ENCODE peak calls at places on chromosome 4, in nine cellular contexts. R is AG09319; I is neuronal stem cell; A is bronchial epithelial cell; B is activated CD8-positive, alpha-beta memory T cell treated with anti-CD3 and anti-CD28 coated beads for 24 hours; S is naive thymus-derived CD4-positive, alpha-beta T cell; T is GM12865; C is cardiac fibroblast; J is fibroblast of mammary gland. G is an unnamed sample.

GRCh38 chr4:184165291-184165690 is 52.4 kb downstream of the ENPP6 start:
- DNase-seq in R (no peak), I (no peak), A (no peak), B (no peak), S (no peak), T (no peak), C (no peak), J (no peak), G (peak; percentile 65)

GRCh38 chr4:92163348-92163747 is 140.4 kb upstream of the GRID2 start:
- DNase-seq in R (no peak), I (no peak), A (peak; percentile 25), B (no peak), S (no peak), T (peak; percentile 15), C (peak; percentile 6), J (peak; percentile 1), G (peak; percentile 11)

GRCh38 chr4:44927361-44928061 is 201.2 kb upstream of the GNPDA2 start:
- DNase-seq in R (no peak), I (peak; percentile 39), A (peak; percentile 28), B (no peak), S (no peak), T (peak; percentile 40), C (peak; percentile 47), J (peak; percentile 47), G (peak; percentile 34)

GRCh38 chr4:77586953-77587383 is 18.7 kb upstream of the CXCL13 start:
- DNase-seq in R (no peak), I (no peak), A (peak; percentile 100), B (peak; percentile 71), S (peak; percentile 8), T (peak; percentile 91), C (peak; percentile 54), J (peak; percentile 56), G (no peak)

GRCh38 chr4:97605927-97606326 is 537.3 kb downstream of the STPG2 start:
- DNase-seq in R (no peak), I (no peak), A (no peak), B (no peak), S (no peak), T (no peak), C (no peak), J (no peak), G (no peak)

GRCh38 chr4:14850374-14851097 is 151.7 kb upstream of the CPEB2 start:
- DNase-seq in R (no peak), I (no peak), A (peak; percentile 60), B (no peak), S (no peak), T (no peak), C (no peak), J (no peak), G (no peak)

GRCh38 chr4:123114915-123115756 is 192.7 kb upstream of the NUDT6 start:
- DNase-seq in R (no peak), I (no peak), A (no peak), B (no peak), S (no peak), T (no peak), C (no peak), J (no peak), G (no peak)

GRCh38 chr4:80265571-80266266 is 745 bp upstream of the FGF5 start:
- DNase-seq in R (no peak), I (no peak), A (peak; percentile 82), B (no peak), S (no peak), T (no peak), C (peak; percentile 63), J (peak; percentile 92), G (peak; percentile 20)

GRCh38 chr4:86043755-86044592 is 315.9 kb downstream of the MAPK10 start:
- DNase-seq in R (peak; percentile 18), I (peak; percentile 17), A (peak; percentile 44), B (no peak), S (no peak), T (peak; percentile 52), C (peak; percentile 80), J (peak; percentile 73), G (peak; percentile 44)

GRCh38 chr4:121252224-121252806 is 88.2 kb upstream of the TNIP3 start:
- DNase-seq in R (peak; percentile 36), I (peak; percentile 78), A (peak; percentile 59), B (peak; percentile 80), S (peak; percentile 26), T (peak; percentile 70), C (peak; percentile 80), J (peak; percentile 74), G (peak; percentile 50)

GRCh38 chr4:137651128-137651527 is 118.8 kb upstream of the PCDH18 start:
- DNase-seq in R (no peak), I (no peak), A (no peak), B (no peak), S (no peak), T (no peak), C (peak; percentile 27), J (peak; percentile 71), G (peak; percentile 34)

GRCh38 chr4:138953962-138954371 is 61.6 kb upstream of the NOCT start:
- DNase-seq in R (peak; percentile 78), I (no peak), A (peak; percentile 75), B (no peak), S (no peak), T (no peak), C (peak; percentile 94), J (peak; percentile 92), G (peak; percentile 91)

G was measured in A172.